ENCODE peak calls at places on chromosomes 2 and 18, in seven cellular contexts. Q, L, W, D, N, C and I are unnamed samples.

GRCh38 chr2:144519934-144520717 is at the start of gene ZEB2:
- DNase-seq in D (peak; percentile 75), N (no peak), Q (peak; percentile 89), L (peak; percentile 95), W (peak; percentile 67), C (no peak), I (no peak)

GRCh38 chr2:23627236-23627990 is 242.4 kb downstream of the KLHL29 start:
- DNase-seq in D (no peak), Q (peak; percentile 34), W (peak; percentile 38), N (no peak), L (no peak), C (no peak), I (no peak)

GRCh38 chr2:26767894-26768487 is 3.9 kb downstream of the SLC35F6 start:
- DNase-seq in Q (no peak), W (no peak), D (no peak), N (no peak), L (no peak), C (no peak), I (no peak)

GRCh38 chr18:23237524-23238151 is 102.4 kb downstream of the CABLES1 start:
- DNase-seq in C (peak; percentile 13), L (peak; percentile 69), Q (peak; percentile 50), W (peak; percentile 76), N (peak; percentile 53), D (peak; percentile 44), I (peak; percentile 15)

GRCh38 chr18:57837917-57838548 is 34.9 kb upstream of the ATP8B1 start:
- DNase-seq in W (no peak), D (no peak), L (peak; percentile 54), C (no peak), Q (no peak), N (peak; percentile 42), I (no peak)

GRCh38 chr2:220224711-220225519 is 597.5 kb downstream of the SLC4A3 start:
- DNase-seq in Q (no peak), L (peak; percentile 38), W (no peak), D (no peak), N (peak; percentile 91), C (no peak), I (peak; percentile 1)

GRCh38 chr2:68103026-68103425 is 40.2 kb upstream of the C1D start:
- DNase-seq in C (no peak), W (no peak), D (no peak), Q (no peak), L (peak; percentile 23), N (no peak), I (no peak)

GRCh38 chr2:60527762-60528161 is 25.7 kb downstream of the BCL11A start:
- DNase-seq in L (no peak), D (no peak), C (no peak), W (no peak), Q (no peak), N (no peak), I (no peak)

GRCh38 chr2:133240505-133241230 is 327.6 kb downstream of the NCKAP5 start:
- DNase-seq in W (no peak), D (no peak), C (no peak), Q (no peak), L (no peak), N (no peak), I (no peak)

GRCh38 chr2:224982910-224983688 is 59.2 kb downstream of the DOCK10 start:
- DNase-seq in W (peak; percentile 50), C (no peak), D (peak; percentile 22), L (peak; percentile 82), Q (no peak), N (no peak), I (no peak)

GRCh38 chr2:235582081-235582686 is 88.3 kb downstream of the AGAP1 start:
- DNase-seq in W (no peak), D (no peak), N (no peak), L (no peak), Q (no peak), C (no peak), I (no peak)

GRCh38 chr2:235580401-235581157 is 86.7 kb downstream of the AGAP1 start:
- DNase-seq in N (no peak), C (no peak), Q (no peak), D (no peak), W (no peak), L (no peak), I (no peak)

GRCh38 chr2:235587202-235587601 is 93.4 kb downstream of the AGAP1 start:
- DNase-seq in D (no peak), L (no peak), W (no peak), C (no peak), Q (no peak), N (no peak), I (no peak)

GRCh38 chr2:235583144-235583543 is 89.3 kb downstream of the AGAP1 start:
- DNase-seq in C (no peak), N (no peak), L (no peak), D (no peak), Q (no peak), W (no peak), I (no peak)

GRCh38 chr2:235584269-235585007 is 90.6 kb downstream of the AGAP1 start:
- DNase-seq in W (no peak), N (no peak), D (no peak), C (no peak), L (no peak), Q (no peak), I (no peak)
- H3K27ac ChIP-seq in W (no peak overlapping the region), N (no peak overlapping the region), D (no peak overlapping the region), C (no peak overlapping the region), L (no peak overlapping the region), Q (no peak overlapping the region), I (no peak overlapping the region)

GRCh38 chr18:34729740-34730338 is 19.7 kb downstream of the DTNA start:
- DNase-seq in C (no peak), Q (no peak), L (no peak), N (no peak), D (peak; percentile 64), W (no peak), I (no peak)
- H3K27ac ChIP-seq in C (peak overlapping the region; percentile 73), Q (no peak overlapping the region), L (no peak overlapping the region), N (no peak overlapping the region), D (peak overlapping the region; percentile 78), W (no peak overlapping the region), I (peak overlapping the region; percentile 80)

DNA sequence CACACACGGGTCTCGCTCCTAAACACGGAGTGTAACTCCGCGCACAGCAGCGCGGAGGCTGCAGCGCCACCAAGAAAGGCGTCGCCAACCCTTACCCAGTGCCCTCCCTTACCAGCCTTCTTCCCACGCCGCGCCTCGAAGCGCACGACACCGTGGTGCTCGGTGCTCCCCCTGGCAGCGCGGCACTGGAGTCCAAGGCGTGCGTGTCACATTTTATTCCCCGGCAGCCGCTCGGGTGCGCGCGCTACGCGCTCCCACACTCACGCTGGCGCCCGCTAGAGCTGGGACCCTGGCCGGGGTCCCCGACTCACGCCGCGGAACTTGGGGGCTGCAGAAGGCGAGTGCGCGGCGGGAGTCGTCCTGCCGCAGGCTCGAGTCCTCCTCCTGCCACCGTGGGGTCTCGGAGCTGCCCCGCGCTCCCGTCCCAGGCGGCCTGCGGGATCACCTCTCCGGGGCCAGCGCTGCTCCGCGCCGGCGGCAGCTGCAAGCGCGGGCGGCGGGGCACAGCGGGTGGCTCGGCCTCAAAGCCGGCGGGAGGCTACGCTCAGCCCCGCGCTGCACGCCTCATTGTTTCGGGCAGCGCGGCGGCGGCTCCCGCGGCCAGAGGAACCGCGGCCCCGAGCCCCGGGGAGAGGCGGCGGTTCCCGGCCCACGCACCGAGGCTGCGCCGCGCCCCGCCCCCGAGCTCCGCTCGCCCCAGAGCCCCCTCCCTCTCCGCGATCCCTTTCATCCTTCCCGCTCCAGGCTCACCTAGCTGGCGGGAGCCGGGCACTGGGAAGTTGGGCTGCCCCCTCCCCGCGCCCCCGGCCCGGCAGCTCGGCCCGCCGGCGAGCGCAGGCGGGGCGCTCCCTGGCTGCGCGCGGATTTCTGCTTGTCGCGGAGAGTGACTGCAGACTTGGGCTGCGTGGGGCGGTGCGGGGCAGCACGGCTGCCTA is at the start of gene ST6GAL2:
- DNase-seq in N (peak; percentile 29), L (peak; percentile 29), W (no peak), D (peak; percentile 50), Q (peak; percentile 87), C (no peak), I (peak; percentile 15)
- H3K27ac ChIP-seq in N (no peak within 1 kb of the TSS), L (no peak within 1 kb of the TSS), W (no peak within 1 kb of the TSS), D (peak within 1 kb of the TSS; percentile 81), Q (no peak within 1 kb of the TSS), C (peak within 1 kb of the TSS; percentile 89), I (no peak within 1 kb of the TSS)

GRCh38 chr2:190888449-190888848 is 7.8 kb downstream of the GLS start:
- DNase-seq in W (no peak), C (no peak), N (no peak), Q (no peak), D (no peak), L (no peak), I (no peak)
- H3K27ac ChIP-seq in W (no peak overlapping the region), C (peak overlapping the region; percentile 9), N (no peak overlapping the region), Q (no peak overlapping the region), D (no peak overlapping the region), L (no peak overlapping the region), I (no peak overlapping the region)

GRCh38 chr2:101150306-101151140 is 659 bp downstream of the TBC1D8 start:
- DNase-seq in L (peak; percentile 13), Q (peak; percentile 66), W (peak; percentile 69), C (no peak), D (no peak), N (no peak), I (no peak)
- H3K27ac ChIP-seq in L (no peak overlapping the region), Q (no peak overlapping the region), W (peak overlapping the region; percentile 89), C (no peak overlapping the region), D (peak overlapping the region; percentile 76), N (peak overlapping the region; percentile 48), I (no peak overlapping the region)

DNA sequence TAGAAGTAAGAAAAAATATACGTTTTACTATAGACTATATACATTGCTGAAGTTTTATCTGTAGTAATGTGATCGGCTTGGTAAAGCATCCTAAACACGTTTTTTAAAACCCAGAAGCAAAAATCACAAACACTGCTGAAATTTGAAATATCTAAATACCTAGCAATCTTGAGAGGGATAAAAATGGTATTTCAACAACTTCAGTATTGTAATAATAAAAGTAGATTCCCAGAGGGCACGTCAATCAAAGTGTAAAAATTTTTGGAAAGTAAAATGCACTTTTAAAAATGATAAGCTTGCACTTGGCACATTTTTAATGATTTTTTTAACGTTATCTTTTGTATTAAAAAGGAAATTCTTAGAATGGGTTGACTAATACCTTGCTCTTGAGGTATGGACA is 1.6 kb downstream of the ZC3H6 start:
- DNase-seq in D (no peak), W (no peak), C (no peak), L (no peak), N (no peak), Q (no peak), I (no peak)
- H3K27ac ChIP-seq in D (peak overlapping the region; percentile 100), W (peak overlapping the region; percentile 100), C (peak overlapping the region; percentile 100), L (no peak overlapping the region), N (no peak overlapping the region), Q (no peak overlapping the region), I (no peak overlapping the region)

GRCh38 chr18:3057526-3057925 is 44.6 kb upstream of the LPIN2 start:
- DNase-seq in D (no peak), Q (no peak), W (no peak), L (no peak), C (no peak), N (no peak), I (no peak)

GRCh38 chr18:3060667-3061580 is 48.0 kb upstream of the LPIN2 start:
- DNase-seq in C (no peak), D (no peak), W (no peak), N (no peak), L (no peak), Q (no peak), I (no peak)

GRCh38 chr18:3061581-3062416 is 48.9 kb upstream of the LPIN2 start:
- DNase-seq in D (no peak), N (no peak), L (no peak), W (no peak), Q (no peak), C (no peak), I (no peak)

GRCh38 chr18:3058328-3059191 is 45.6 kb upstream of the LPIN2 start:
- DNase-seq in N (no peak), W (no peak), C (no peak), Q (no peak), L (no peak), D (no peak), I (no peak)

GRCh38 chr18:3059272-3059671 is 46.3 kb upstream of the LPIN2 start:
- DNase-seq in C (no peak), W (no peak), Q (no peak), L (no peak), D (no peak), N (no peak), I (no peak)
- H3K27ac ChIP-seq in C (no peak overlapping the region), W (no peak overlapping the region), Q (no peak overlapping the region), L (no peak overlapping the region), D (no peak overlapping the region), N (no peak overlapping the region), I (peak overlapping the region; percentile 18)